ENCODE peak calls at places on chromosome 12, in four cellular contexts. M is lung, E is H7, W is Caco-2. F is an unnamed sample. For H3K36me3, the result is how much of the 10 kb centered on the place peaks cover.

GRCh38 chr12:132385923-132386751 is 56.7 kb upstream of the GALNT9 start:
- DNase-seq in M (no peak), E (no peak), W (no peak), F (no peak)

GRCh38 chr12:84814664-84815245 is 97.8 kb downstream of the SLC6A15 start:
- DNase-seq in M (no peak), E (no peak), W (no peak), F (no peak)

GRCh38 chr12:103279444-103279843 is 216.3 kb downstream of the C12orf42 start:
- DNase-seq in M (no peak), E (no peak), W (no peak), F (no peak)

GRCh38 chr12:113073586-113073985 is 17.1 kb downstream of the DTX1 start:
- DNase-seq in M (no peak), E (no peak), W (no peak), F (no peak)

GRCh38 chr12:23621910-23622309 is 327.6 kb downstream of the SOX5 start:
- DNase-seq in M (no peak), E (no peak), W (no peak), F (no peak)

GRCh38 chr12:12010277-12011031 is 60.3 kb upstream of the BCL2L14 start:
- DNase-seq in M (peak), E (no peak), W (no peak), F (no peak)

GRCh38 chr12:107523760-107524558 is 161.6 kb upstream of the PWP1 start:
- DNase-seq in M (no peak), E (no peak), W (no peak), F (no peak)

GRCh38 chr12:84113666-84114065 is 798.9 kb downstream of the SLC6A15 start:
- DNase-seq in M (no peak), E (no peak), W (no peak), F (no peak)

GRCh38 chr12:70052931-70053497 is 190.2 kb upstream of the CNOT2 start:
- DNase-seq in M (peak), E (no peak), W (peak), F (no peak)

GRCh38 chr12:4160314-4161040 is 113.1 kb upstream of the CCND2 start:
- DNase-seq in M (no peak), E (no peak), W (no peak), F (no peak)

GRCh38 chr12:62917939-62918338 is 17.0 kb downstream of the PPM1H start:
- DNase-seq in M (no peak), E (no peak), W (no peak), F (no peak)

GRCh38 chr12:46276756-46277155 is 7.9 kb upstream of the SLC38A1 start:
- DNase-seq in M (no peak), E (no peak), W (no peak), F (no peak)

GRCh38 chr12:40225984-40226602 is 1.3 kb downstream of the LRRK2 start:
- DNase-seq in M (no peak), E (no peak), W (no peak), F (no peak)
- H3K4me3 ChIP-seq in M (peak), E (no peak), W (no peak), F (no peak)

GRCh38 chr12:95511962-95512361 is 38.0 kb downstream of the METAP2 start:
- DNase-seq in M (no peak), E (no peak), W (no peak), F (no peak)
- H3K36me3 ChIP-seq in M (under half), E (under half), W (under half), F (half or more)

GRCh38 chr12:125120566-125120965 is 55.3 kb downstream of the AACS start:
- DNase-seq in M (no peak), E (no peak), W (no peak), F (no peak)

GRCh38 chr12:125125271-125125670 is 60.0 kb downstream of the AACS start:
- DNase-seq in M (no peak), E (no peak), W (peak), F (no peak)

GRCh38 chr12:125124320-125124966 is 59.2 kb downstream of the AACS start:
- DNase-seq in M (peak), E (no peak), W (no peak), F (no peak)

GRCh38 chr12:125122668-125123067 is 57.4 kb downstream of the AACS start:
- DNase-seq in M (no peak), E (peak), W (no peak), F (no peak)

DNA sequence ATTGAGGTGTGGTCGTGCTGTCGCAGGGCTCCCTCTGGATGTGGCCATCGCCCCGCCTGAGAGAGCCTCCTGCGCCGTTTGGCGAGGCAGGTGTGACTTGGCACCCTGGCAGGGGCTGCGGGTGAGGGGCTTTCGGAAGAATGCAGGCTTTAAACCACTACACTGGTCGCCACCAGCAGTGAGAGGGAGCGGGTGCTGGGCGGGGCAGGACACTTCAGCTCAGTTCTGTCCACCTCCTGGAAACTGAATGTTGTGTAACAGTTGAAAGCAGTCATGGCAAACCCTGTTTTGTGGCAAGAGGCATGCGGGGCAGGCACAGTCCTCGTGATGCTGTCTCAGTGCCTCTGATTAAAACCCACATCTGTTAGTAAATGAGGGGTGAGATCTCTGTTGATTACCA is 55.9 kb downstream of the AACS start:
- DNase-seq in M (peak), E (no peak), W (no peak), F (no peak)
- H3K4me3 ChIP-seq in M (no peak), E (no peak), W (no peak), F (no peak)

GRCh38 chr12:53292441-53292840 is 2.9 kb upstream of the PFDN5 start:
- DNase-seq in M (no peak), E (no peak), W (no peak), F (no peak)

GRCh38 chr12:53287741-53288216 is 7.6 kb upstream of the PFDN5 start:
- DNase-seq in M (peak), E (peak), W (peak), F (peak)

GRCh38 chr12:53288322-53288721 is 7.0 kb upstream of the PFDN5 start:
- DNase-seq in M (no peak), E (no peak), W (no peak), F (no peak)

GRCh38 chr12:53290661-53291060 is 4.7 kb upstream of the PFDN5 start:
- DNase-seq in M (no peak), E (no peak), W (no peak), F (no peak)

GRCh38 chr12:53289891-53290290 is 5.5 kb upstream of the PFDN5 start:
- DNase-seq in M (no peak), E (no peak), W (no peak), F (no peak)
- H3K36me3 ChIP-seq in M (under half), E (under half), W (under half), F (half or more)

DNA sequence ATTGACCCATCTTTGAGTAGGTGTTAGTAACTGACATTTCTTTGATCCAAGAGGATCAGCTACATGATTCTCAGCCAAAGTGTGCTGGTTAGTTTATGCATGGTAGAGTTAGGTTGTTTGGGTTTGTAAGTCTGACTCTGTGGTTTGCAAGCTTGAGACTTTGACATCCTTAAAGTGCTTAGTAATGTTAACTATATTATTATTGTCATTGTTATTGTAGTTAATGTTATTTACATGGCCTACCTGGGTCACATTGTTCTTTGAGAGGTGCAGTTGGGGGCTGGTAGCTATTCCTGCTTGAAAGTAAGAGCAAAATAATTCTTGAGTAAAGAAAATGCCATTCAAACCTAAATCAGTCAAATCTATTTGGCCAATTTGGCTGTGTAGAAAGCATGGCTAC is 2.8 kb downstream of the OR6C76 start:
- DNase-seq in M (no peak), E (no peak), W (no peak), F (no peak)
- H3K4me3 ChIP-seq in M (no peak), E (no peak), W (no peak), F (no peak)

GRCh38 chr12:109573029-109573913 is at the start of the genes MMAB and MVK:
- DNase-seq in M (peak), E (peak), W (peak), F (peak)

GRCh38 chr12:109578330-109578927 is 4.8 kb downstream of the MVK start:
- DNase-seq in M (no peak), E (no peak), W (no peak), F (no peak)

GRCh38 chr12:109577311-109577710 is 3.7 kb downstream of the MVK start:
- DNase-seq in M (no peak), E (no peak), W (no peak), F (no peak)

GRCh38 chr12:109573914-109574244 is 285 bp downstream of the MVK start:
- DNase-seq in M (no peak), E (no peak), W (no peak), F (no peak)

GRCh38 chr12:109575683-109576082 is 2.1 kb downstream of the MVK start:
- DNase-seq in M (no peak), E (no peak), W (no peak), F (no peak)
- H3K36me3 ChIP-seq in M (under half), E (under half), W (under half), F (under half)

GRCh38 chr12:111766608-111767361 is at the start of gene ALDH2:
- DNase-seq in M (peak), E (peak), W (peak), F (no peak)
- H3K4me3 ChIP-seq in M (peak), E (peak), W (peak), F (no peak)

DNA sequence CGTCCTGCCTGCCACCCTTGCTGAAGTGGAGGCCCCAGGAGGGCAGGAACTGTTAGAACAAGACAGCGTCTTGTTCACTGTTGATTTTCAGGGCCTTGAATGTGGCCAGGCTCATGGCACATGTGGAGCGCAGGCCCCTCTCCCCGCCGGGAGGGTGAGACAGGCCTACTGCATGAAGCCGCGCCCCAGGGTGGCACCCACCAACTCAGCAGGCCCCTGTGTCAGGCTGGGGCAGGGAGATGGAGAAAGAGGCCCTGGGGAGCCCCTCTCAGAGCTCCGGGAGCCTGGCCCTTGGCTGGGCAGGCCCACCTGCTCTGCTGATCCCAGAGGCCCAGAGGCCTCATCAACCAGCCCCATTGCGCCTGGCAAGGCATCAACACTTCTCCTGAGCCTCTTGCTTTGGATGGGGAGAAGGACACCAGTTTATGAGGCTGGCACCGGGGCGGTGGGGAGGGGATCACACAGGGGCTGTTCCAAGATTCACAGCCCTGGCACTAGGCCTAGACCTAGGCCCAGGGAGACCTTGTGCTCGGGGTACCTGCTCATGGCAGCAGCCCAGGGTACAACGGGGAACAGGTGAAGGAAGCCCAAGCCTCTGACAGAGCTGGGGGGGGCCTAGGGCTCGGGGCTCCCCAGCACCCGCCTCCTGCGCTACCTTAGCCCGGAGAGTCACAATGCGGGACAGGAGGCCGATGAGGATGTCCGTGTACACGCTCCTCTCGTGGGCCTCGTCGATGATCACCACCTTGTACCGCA is 18.1 kb downstream of the DHX37 start:
- DNase-seq in M (no peak), E (peak), W (no peak), F (no peak)
- H3K36me3 ChIP-seq in M (half or more), E (under half), W (under half), F (half or more)

GRCh38 chr12:53044052-53044581 is 5.7 kb upstream of the TNS2 start:
- DNase-seq in M (no peak), E (peak), W (peak), F (no peak)
- H3K4me3 ChIP-seq in M (no peak), E (no peak), W (no peak), F (no peak)

F was measured in HAP-1.